ENCODE peak calls at places on chromosome 12, in six cellular contexts. Y is globus pallidus; G is psoas muscle; V is ovary; N is stimulated activated CD4-positive, alpha-beta T cell treated with anti-CD3 and anti-CD28 coated beads, Interleukin-2, amount 100 ng/mL, for 4 hours; L is omental fat pad. T is an unnamed sample.

GRCh38 chr12:31278445-31279242 is 47.3 kb downstream of the SINHCAF start:
- DNase-seq in N (no peak), V (no peak), L (no peak), G (no peak), Y (no peak), T (no peak)

GRCh38 chr12:96368233-96368632 is 32.0 kb downstream of the CDK17 start:
- DNase-seq in V (no peak), L (no peak), Y (peak; percentile 77), N (no peak), G (no peak), T (no peak)

GRCh38 chr12:106106892-106107291 is 31.9 kb downstream of the NUAK1 start:
- DNase-seq in G (no peak), Y (no peak), N (no peak), L (no peak), V (no peak), T (no peak)

GRCh38 chr12:105363890-105364289 is 33.4 kb downstream of the C12orf75 start:
- DNase-seq in V (no peak), Y (no peak), G (no peak), L (no peak), N (no peak), T (no peak)

GRCh38 chr12:83074495-83074894 is 387.8 kb downstream of the TMTC2 start:
- DNase-seq in V (no peak), G (no peak), N (no peak), L (no peak), Y (no peak), T (no peak)

GRCh38 chr12:93908846-93909592 is 231.8 kb downstream of the CRADD start:
- DNase-seq in G (peak; percentile 42), N (no peak), V (no peak), Y (peak; percentile 35), L (no peak), T (no peak)

GRCh38 chr12:113860950-113861349 is 105.2 kb downstream of the RBM19 start:
- DNase-seq in L (no peak), V (no peak), Y (no peak), G (no peak), N (no peak), T (no peak)

GRCh38 chr12:94242871-94243270 is 94.5 kb downstream of the PLXNC1 start:
- DNase-seq in V (no peak), L (no peak), N (no peak), Y (no peak), G (no peak), T (no peak)

GRCh38 chr12:86914716-86915115 is 658.5 kb upstream of the MGAT4C start:
- DNase-seq in N (no peak), G (no peak), Y (no peak), L (no peak), V (no peak), T (peak; percentile 31)

GRCh38 chr12:132393991-132394949 is 64.9 kb upstream of the GALNT9 start:
- DNase-seq in L (no peak), N (peak; percentile 37), Y (no peak), G (no peak), V (no peak), T (no peak)

GRCh38 chr12:106144847-106145246 is 6.1 kb upstream of the NUAK1 start:
- DNase-seq in G (no peak), L (no peak), Y (peak; percentile 51), V (no peak), N (no peak), T (no peak)

GRCh38 chr12:12721251-12721689 is 4.1 kb downstream of the CDKN1B start:
- DNase-seq in V (no peak), N (no peak), L (no peak), Y (no peak), G (no peak), T (no peak)

GRCh38 chr12:122899887-122900286 is 4.0 kb upstream of the VPS37B start:
- DNase-seq in V (no peak), Y (no peak), N (no peak), L (no peak), G (no peak), T (no peak)

GRCh38 chr12:92538970-92539749 is 163.6 kb upstream of the PLEKHG7 start:
- DNase-seq in N (peak; percentile 41), V (no peak), G (no peak), L (no peak), Y (no peak), T (no peak)

GRCh38 chr12:42129595-42130204 is 15.0 kb downstream of the GXYLT1 start:
- DNase-seq in Y (peak; percentile 64), G (no peak), V (no peak), N (no peak), L (no peak), T (peak; percentile 27)